ENCODE peak calls at places on chromosomes 4 and X, in eight cellular contexts. P is choroid plexus epithelial cell, I is adrenal gland, W is left lung, Q is lower leg skin, U is fibroblast of villous mesenchyme, A is heart left ventricle, Y is bronchial epithelial cell. L is an unnamed sample.
A peak's percentile ranks its signal among the peaks of the same experiment; 100 is the strongest.

GRCh38 chr4:115113382-115114106 is at the start of gene NDST4:
- DNase-seq in I (no peak), U (peak; percentile 20), Q (no peak), W (no peak), Y (peak; percentile 5), P (peak; percentile 85), A (no peak), L (peak; percentile 11)

GRCh38 chrX:101442095-101442494 is 34.1 kb downstream of the HNRNPH2 start:
- DNase-seq in P (peak; percentile 83), W (no peak), Y (no peak), I (peak; percentile 21), U (peak; percentile 91), Q (no peak), A (no peak), L (no peak)

GRCh38 chrX:99394450-99394849 is 1015.6 kb downstream of the PCDH19 start:
- DNase-seq in Q (no peak), P (no peak), W (no peak), I (no peak), A (no peak), Y (no peak), U (no peak), L (no peak)

GRCh38 chrX:150942958-150943594 is 40.1 kb upstream of the HMGB3 start:
- DNase-seq in W (no peak), U (no peak), A (no peak), P (peak; percentile 1), I (no peak), Y (no peak), Q (no peak), L (peak; percentile 17)

GRCh38 chr4:1445716-1446445 is 39.6 kb upstream of the NKX1-1 start:
- DNase-seq in P (no peak), I (no peak), Y (no peak), W (no peak), U (no peak), A (no peak), Q (no peak), L (no peak)

GRCh38 chr4:111979921-111980320 is 165.3 kb upstream of the FAM241A start:
- DNase-seq in Q (no peak), Y (peak; percentile 50), P (no peak), U (no peak), A (no peak), W (no peak), I (no peak), L (no peak)

GRCh38 chr4:153785830-153786721 is 2.8 kb downstream of the SFRP2 start:
- DNase-seq in A (no peak), P (peak; percentile 68), U (peak; percentile 48), Q (no peak), I (no peak), Y (peak; percentile 41), W (no peak), L (no peak)

GRCh38 chr4:10623862-10624261 is 60.7 kb downstream of the CLNK start:
- DNase-seq in A (no peak), Q (no peak), W (no peak), I (no peak), Y (peak; percentile 55), U (no peak), P (no peak), L (no peak)

GRCh38 chr4:151142758-151143157 is 43.3 kb downstream of the RPS3A start:
- DNase-seq in W (no peak), U (no peak), A (no peak), P (no peak), Y (no peak), I (no peak), Q (no peak), L (no peak)

GRCh38 chr4:38647096-38647819 is 16.7 kb upstream of the KLF3 start:
- DNase-seq in I (no peak), Y (no peak), A (no peak), P (no peak), W (no peak), Q (no peak), U (no peak), L (no peak)

DNA sequence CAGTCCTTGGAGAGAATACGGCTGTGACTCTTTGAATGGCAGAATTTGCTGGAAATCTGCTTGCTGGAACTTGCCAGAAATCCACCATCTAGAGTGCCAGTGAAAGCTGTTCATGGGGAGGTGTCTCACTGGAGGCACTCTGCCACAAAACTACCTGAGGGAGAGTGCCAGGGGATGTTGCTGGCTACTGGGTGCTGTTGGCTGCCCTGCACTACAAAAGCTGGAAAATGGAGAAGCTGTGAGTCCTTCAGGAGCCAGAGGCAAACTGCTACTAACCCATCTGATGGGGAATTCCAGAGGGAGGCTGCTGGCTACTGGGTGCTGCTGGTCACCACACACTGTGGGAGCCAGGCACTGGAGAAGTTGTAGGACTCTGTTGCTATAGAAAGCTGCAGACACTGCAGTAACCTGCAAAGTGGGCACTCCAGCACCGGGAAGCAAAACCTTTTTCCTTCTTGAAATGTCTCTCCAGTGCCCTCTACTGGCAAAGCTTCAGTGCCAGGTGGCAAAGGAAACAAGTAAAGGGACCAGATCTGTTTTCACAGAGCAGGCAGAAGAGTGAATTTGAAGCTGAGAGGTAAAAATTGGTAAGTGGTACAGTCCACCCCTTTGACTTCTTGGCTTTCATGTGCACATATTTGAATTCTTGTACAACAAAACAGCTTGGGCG is 47.8 kb upstream of the HSD17B10 start:
- DNase-seq in A (no peak), W (no peak), Q (peak; percentile 36), I (peak; percentile 51), U (peak; percentile 68), P (peak; percentile 76), Y (peak; percentile 70), L (peak; percentile 29)
- TF ChIP-seq CTCF in A (peak; percentile 60), W (peak; percentile 61), Q (no peak), I (peak; percentile 42), U (peak; percentile 72), P (peak; percentile 77), Y (peak; percentile 66), L (no peak)

DNA sequence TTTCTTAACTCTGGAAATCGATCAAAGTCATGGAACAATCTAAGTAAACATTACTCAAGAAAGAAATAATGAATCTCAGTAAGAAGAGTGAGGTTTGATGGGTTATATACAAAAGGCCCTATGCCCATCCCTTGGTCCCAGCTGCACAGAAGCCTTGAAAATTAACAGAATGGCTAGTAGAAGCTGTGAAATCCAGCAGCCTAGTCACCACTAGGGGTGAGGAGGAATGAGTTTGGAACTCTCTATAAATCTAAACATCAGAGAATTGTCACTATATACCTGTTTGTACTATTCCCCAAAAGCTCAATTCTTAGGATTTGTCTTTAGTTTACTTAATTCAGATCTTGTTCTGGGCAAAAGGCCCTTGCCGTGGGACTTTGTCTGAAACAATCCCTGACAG is 313.9 kb upstream of the GRID2 start:
- DNase-seq in I (no peak), W (no peak), Q (no peak), U (no peak), P (no peak), A (no peak), Y (no peak), L (no peak)
- TF ChIP-seq CTCF in I (no peak), W (no peak), Q (no peak), U (no peak), P (no peak), A (no peak), Y (no peak), L (no peak)

DNA sequence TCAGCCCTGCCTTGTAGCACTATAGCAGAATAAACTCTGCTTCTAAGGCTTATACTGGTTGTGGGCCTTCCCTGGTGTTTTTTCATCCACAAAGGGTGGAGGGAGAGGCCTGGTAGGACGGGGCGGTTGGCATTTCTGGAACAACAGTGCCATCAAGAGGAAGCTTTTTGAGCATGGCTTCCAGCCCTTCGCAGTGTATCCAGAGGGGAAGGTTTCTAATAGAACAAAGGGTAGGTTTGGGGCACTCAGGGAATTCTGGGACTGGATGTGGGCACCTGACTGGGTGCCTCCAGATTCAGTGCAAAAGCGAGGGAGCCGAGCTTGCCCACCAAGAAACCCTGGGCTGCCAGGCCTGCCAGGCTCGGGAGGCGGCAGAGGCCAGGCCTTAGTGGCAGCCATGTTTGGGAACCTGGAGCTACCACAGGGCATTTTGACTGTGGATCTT is 229.6 kb upstream of the AGTR2 start:
- DNase-seq in Q (no peak), A (peak; percentile 77), I (peak; percentile 85), W (no peak), P (peak; percentile 3), U (peak; percentile 69), Y (no peak), L (no peak)
- TF ChIP-seq CTCF in Q (no peak), A (peak; percentile 49), I (no peak), W (peak; percentile 42), P (no peak), U (peak; percentile 30), Y (no peak), L (no peak)

GRCh38 chr4:142141201-142141600 is 504.8 kb downstream of the IL15 start:
- DNase-seq in P (no peak), Q (no peak), U (peak; percentile 48), W (no peak), A (no peak), Y (no peak), I (no peak), L (no peak)

GRCh38 chr4:142144813-142145212 is 508.4 kb downstream of the IL15 start:
- DNase-seq in U (no peak), I (no peak), Y (no peak), P (no peak), W (no peak), Q (no peak), A (no peak), L (no peak)

DNA sequence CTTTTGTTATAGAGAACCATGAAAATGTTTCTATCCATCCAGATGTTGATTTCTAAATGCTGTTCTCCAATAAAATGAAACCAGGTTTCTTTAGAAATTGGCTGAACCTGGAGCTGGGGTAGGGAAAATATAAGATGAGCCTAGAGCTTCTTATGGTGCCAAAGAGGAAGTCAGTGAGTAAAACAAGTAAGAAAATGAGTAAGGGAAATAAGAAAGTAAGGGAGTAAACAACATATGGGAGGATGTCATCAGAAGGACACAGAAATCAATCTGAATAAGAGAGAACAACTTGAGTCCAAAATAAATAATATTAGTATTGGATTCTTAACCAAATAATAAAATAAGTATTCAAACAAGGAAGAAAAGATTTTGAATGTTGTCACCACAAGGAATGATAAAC is 506.0 kb downstream of the IL15 start:
- DNase-seq in Q (no peak), W (no peak), U (peak; percentile 10), I (no peak), Y (no peak), A (no peak), P (no peak), L (no peak)
- TF ChIP-seq CTCF in Q (no peak), W (no peak), U (no peak), I (no peak), Y (no peak), A (no peak), P (no peak), L (no peak)

GRCh38 chr4:6716958-6717655 is 1.1 kb downstream of the BLOC1S4 start:
- DNase-seq in Q (no peak), A (no peak), Y (no peak), P (no peak), W (no peak), U (peak; percentile 19), I (no peak), L (no peak)
- TF ChIP-seq CTCF in Q (no peak), A (no peak), Y (no peak), P (no peak), W (no peak), U (no peak), I (no peak), L (no peak)

DNA sequence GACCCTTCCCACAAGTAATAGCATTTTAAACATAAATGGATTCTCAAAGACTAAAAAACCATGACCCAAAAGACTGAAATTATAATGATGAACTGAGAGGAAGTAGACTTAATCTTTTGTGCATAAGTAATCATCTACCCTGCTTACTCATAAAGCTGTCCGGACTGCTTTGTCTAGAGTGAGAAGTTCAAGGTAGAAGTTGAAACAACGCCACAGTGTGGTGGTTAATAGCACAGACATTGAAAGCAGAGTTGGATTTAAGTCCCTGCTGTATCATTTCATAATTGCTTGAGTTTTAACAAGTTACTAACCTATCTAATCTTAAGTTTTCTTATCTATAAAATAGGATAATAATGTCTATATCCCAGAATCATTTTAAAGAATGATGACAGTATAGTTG is 346.5 kb downstream of the CENPC start:
- DNase-seq in Q (no peak), Y (peak; percentile 74), P (peak; percentile 50), A (no peak), I (no peak), W (no peak), U (no peak), L (no peak)
- TF ChIP-seq CTCF in Q (no peak), Y (peak; percentile 31), P (peak; percentile 15), A (no peak), I (no peak), W (no peak), U (no peak), L (no peak)